ENCODE peak calls at places on chromosomes 4 and X, in seven cellular contexts. Q, E, G, N, M, A and L are unnamed samples.
A peak's percentile ranks its signal among the peaks of the same experiment; 100 is the strongest.

GRCh38 chrX:120238947-120239346 is 11.7 kb upstream of the ZBTB33 start:
- DNase-seq in G (no peak), E (no peak), N (no peak), M (no peak), Q (no peak), A (no peak), L (no peak)

GRCh38 chr4:53613428-53613827 is 22.1 kb upstream of the LNX1 start:
- DNase-seq in A (no peak), Q (no peak), G (no peak), N (no peak), M (no peak), E (no peak), L (no peak)

GRCh38 chr4:4946416-4946815 is 72.8 kb downstream of the CYTL1 start:
- DNase-seq in Q (no peak), E (no peak), M (no peak), N (no peak), A (no peak), G (no peak), L (no peak)

GRCh38 chr4:159495515-159496236 is 392.8 kb downstream of the RAPGEF2 start:
- DNase-seq in M (no peak), N (no peak), G (no peak), E (no peak), A (no peak), Q (no peak), L (no peak)

GRCh38 chrX:16039363-16039762 is 84.0 kb upstream of the GRPR start:
- DNase-seq in E (no peak), N (no peak), Q (no peak), G (no peak), M (no peak), A (no peak), L (no peak)

GRCh38 chr4:140095694-140096482 is 58.1 kb downstream of the MAML3 start:
- DNase-seq in A (peak; percentile 93), G (no peak), Q (peak; percentile 76), M (peak; percentile 44), N (peak; percentile 56), E (peak; percentile 89), L (peak; percentile 9)

GRCh38 chrX:136204571-136204970 is 46.6 kb downstream of the MAP7D3 start:
- DNase-seq in Q (peak; percentile 75), G (no peak), A (peak; percentile 76), E (no peak), N (no peak), M (no peak), L (no peak)

GRCh38 chr4:110589297-110589696 is 33.6 kb downstream of the PITX2 start:
- DNase-seq in G (no peak), E (no peak), A (peak; percentile 16), M (no peak), Q (peak; percentile 12), N (no peak), L (no peak)

GRCh38 chr4:123120473-123120872 is 198.1 kb upstream of the NUDT6 start:
- DNase-seq in Q (peak; percentile 63), N (no peak), M (no peak), G (peak; percentile 53), A (no peak), E (no peak), L (no peak)

GRCh38 chr4:126843492-126844067 is 789.2 kb upstream of the INTU start:
- DNase-seq in E (no peak), G (no peak), A (no peak), Q (no peak), N (no peak), M (no peak), L (no peak)

GRCh38 chr4:137952116-137952515 is 290.0 kb downstream of the SLC7A11 start:
- DNase-seq in N (no peak), A (peak; percentile 21), G (no peak), E (no peak), Q (peak; percentile 69), M (peak; percentile 6), L (no peak)

GRCh38 chr4:102824398-102824797 is 3.0 kb downstream of the UBE2D3 start:
- DNase-seq in N (no peak), G (no peak), A (no peak), E (no peak), Q (no peak), M (no peak), L (no peak)

GRCh38 chr4:40954119-40954668 is 204.4 kb downstream of the NSUN7 start:
- DNase-seq in Q (no peak), E (no peak), N (no peak), A (no peak), M (no peak), G (no peak), L (no peak)

GRCh38 chr4:100988876-100989275 is 358.4 kb downstream of the PPP3CA start:
- DNase-seq in Q (no peak), N (no peak), E (no peak), A (no peak), G (no peak), M (no peak), L (no peak)

GRCh38 chrX:124651031-124651430 is 304.7 kb downstream of the SH2D1A start:
- DNase-seq in Q (no peak), M (no peak), E (no peak), G (no peak), N (no peak), A (no peak), L (no peak)

GRCh38 chr4:13618212-13618806 is 9.2 kb downstream of the BOD1L1 start:
- DNase-seq in A (no peak), G (no peak), M (no peak), E (no peak), N (no peak), Q (no peak), L (no peak)

GRCh38 chr4:110164251-110164650 is 34.2 kb downstream of the ELOVL6 start:
- DNase-seq in A (peak; percentile 40), G (no peak), N (no peak), Q (peak; percentile 81), M (no peak), E (no peak), L (no peak)

GRCh38 chrX:10126044-10126443 is 30.7 kb upstream of the CLCN4 start:
- DNase-seq in M (no peak), Q (no peak), G (no peak), E (no peak), N (no peak), A (no peak), L (no peak)

GRCh38 chrX:46873746-46874145 is 36.9 kb downstream of the RP2 start:
- DNase-seq in M (no peak), N (no peak), A (no peak), G (no peak), E (no peak), Q (peak; percentile 35), L (no peak)

GRCh38 chrX:38108364-38108763 is 102.0 kb downstream of the SYTL5 start:
- DNase-seq in M (no peak), E (no peak), Q (no peak), N (no peak), G (no peak), A (no peak), L (no peak)

GRCh38 chrX:135340827-135341226 is 31.5 kb downstream of the ETDC start:
- DNase-seq in M (no peak), A (peak; percentile 64), Q (peak; percentile 82), N (no peak), G (no peak), E (no peak), L (no peak)

GRCh38 chr4:173404296-173404865 is 5.5 kb upstream of the SCRG1 start:
- DNase-seq in Q (no peak), A (no peak), E (no peak), M (no peak), N (no peak), G (no peak), L (no peak)

GRCh38 chr4:82469776-82470345 is 39.5 kb downstream of the ENOPH1 start:
- DNase-seq in N (no peak), Q (peak; percentile 75), E (no peak), A (peak; percentile 54), M (peak; percentile 19), G (no peak), L (no peak)

GRCh38 chr4:183636488-183636887 is 22.5 kb downstream of the RWDD4 start:
- DNase-seq in M (peak; percentile 34), A (no peak), N (no peak), Q (no peak), E (no peak), G (no peak), L (no peak)

GRCh38 chr4:20074450-20074849 is 177.3 kb upstream of the SLIT2 start:
- DNase-seq in M (peak; percentile 7), N (no peak), G (no peak), A (peak; percentile 70), E (no peak), Q (no peak), L (no peak)

GRCh38 chr4:188417181-188417580 is 277.9 kb downstream of the TRIML1 start:
- DNase-seq in Q (no peak), N (no peak), M (no peak), A (no peak), G (no peak), E (no peak), L (no peak)

GRCh38 chr4:24988776-24989175 is 42.0 kb downstream of the LGI2 start:
- DNase-seq in Q (peak; percentile 69), M (peak; percentile 26), G (no peak), A (peak; percentile 74), N (peak; percentile 13), E (peak; percentile 68), L (peak; percentile 22)

GRCh38 chrX:48626401-48627298 is 29.4 kb downstream of the WDR13 start:
- DNase-seq in A (no peak), E (no peak), N (no peak), G (no peak), Q (peak; percentile 30), M (no peak), L (no peak)

GRCh38 chr4:6393544-6394475 is 78.6 kb downstream of the PPP2R2C start:
- DNase-seq in N (no peak), A (no peak), E (no peak), M (no peak), G (no peak), Q (no peak), L (no peak)

GRCh38 chr4:18593297-18594002 is 571.9 kb upstream of the LCORL start:
- DNase-seq in E (peak; percentile 41), M (peak; percentile 86), Q (peak; percentile 84), A (peak; percentile 84), G (peak; percentile 18), N (peak; percentile 37), L (peak; percentile 60)

GRCh38 chrX:94053575-94053974 is 379.6 kb downstream of the FAM133A start:
- DNase-seq in N (no peak), A (no peak), Q (no peak), G (peak; percentile 33), M (peak; percentile 48), E (no peak), L (no peak)